ENCODE peak calls at places on chromosomes 6 and 20, in five cellular contexts. O, W, Z, M and Y are unnamed samples.

GRCh38 chr20:517221-517620 is 26.4 kb downstream of the CSNK2A1 start:
- DNase-seq in W (no peak), O (no peak), Z (no peak), M (no peak), Y (no peak)

GRCh38 chr20:20214757-20215275 is 153.1 kb upstream of the INSM1 start:
- DNase-seq in M (no peak), Z (no peak), W (no peak), O (no peak), Y (no peak)

GRCh38 chr20:18404172-18404571 is 62.7 kb downstream of the DZANK1 start:
- DNase-seq in W (no peak), M (no peak), O (peak), Z (peak), Y (no peak)

GRCh38 chr6:163572612-163573011 is 158.1 kb downstream of the QKI start:
- DNase-seq in O (no peak), Z (no peak), M (no peak), W (no peak), Y (no peak)

GRCh38 chr20:14667241-14667640 is 329.8 kb upstream of the FLRT3 start:
- DNase-seq in O (no peak), M (no peak), W (no peak), Z (no peak), Y (no peak)

GRCh38 chr6:14074723-14075503 is 42.7 kb upstream of the CD83 start:
- DNase-seq in Z (peak), W (no peak), M (no peak), O (no peak), Y (peak)

GRCh38 chr6:69914015-69914485 is 47.7 kb downstream of the COL19A1 start:
- DNase-seq in W (no peak), Z (no peak), O (no peak), M (no peak), Y (no peak)

GRCh38 chr6:150567360-150567759 is 32.3 kb upstream of the PLEKHG1 start:
- DNase-seq in Z (no peak), W (no peak), O (no peak), M (no peak), Y (no peak)

GRCh38 chr20:52454660-52455059 is 263.1 kb upstream of the ZFP64 start:
- DNase-seq in W (no peak), O (peak), Z (peak), M (no peak), Y (no peak)

GRCh38 chr20:41664584-41664983 is 46.4 kb upstream of the CHD6 start:
- DNase-seq in W (no peak), M (peak), O (no peak), Z (no peak), Y (no peak)

GRCh38 chr6:75201901-75202672 is 3.8 kb downstream of the COL12A1 start:
- DNase-seq in O (no peak), W (no peak), Z (peak), M (peak), Y (peak)

GRCh38 chr20:44979090-44979621 is 12.8 kb downstream of the STK4 start:
- DNase-seq in W (no peak), O (no peak), Z (peak), M (peak), Y (peak)

GRCh38 chr6:41693281-41693838 is 42.0 kb downstream of the TFEB start:
- DNase-seq in O (no peak), M (no peak), W (no peak), Z (no peak), Y (no peak)

GRCh38 chr6:132391391-132392291 is 9.6 kb downstream of the MOXD1 start:
- DNase-seq in Z (peak), W (no peak), M (no peak), O (peak), Y (no peak)

GRCh38 chr6:14880052-14880451 is 365.8 kb upstream of the JARID2 start:
- DNase-seq in W (no peak), Z (no peak), O (no peak), M (no peak), Y (no peak)

GRCh38 chr20:4997207-4997606 is 4.1 kb downstream of the SLC23A2 start:
- DNase-seq in O (no peak), M (no peak), Z (no peak), W (no peak), Y (no peak)

GRCh38 chr6:34809914-34810882 is 18.3 kb downstream of the BLTP3A start:
- DNase-seq in M (no peak), Z (no peak), W (no peak), O (no peak), Y (no peak)

GRCh38 chr6:23031986-23032385 is 462.6 kb downstream of the HDGFL1 start:
- DNase-seq in M (no peak), O (no peak), Z (no peak), W (no peak), Y (no peak)

GRCh38 chr6:34531580-34532201 is 24.4 kb downstream of the SPDEF start:
- DNase-seq in M (peak), W (peak), Z (peak), O (peak), Y (peak)

GRCh38 chr6:36210886-36211595 is 14.5 kb downstream of the BRPF3 start:
- DNase-seq in W (no peak), Z (no peak), O (no peak), M (no peak), Y (no peak)

DNA sequence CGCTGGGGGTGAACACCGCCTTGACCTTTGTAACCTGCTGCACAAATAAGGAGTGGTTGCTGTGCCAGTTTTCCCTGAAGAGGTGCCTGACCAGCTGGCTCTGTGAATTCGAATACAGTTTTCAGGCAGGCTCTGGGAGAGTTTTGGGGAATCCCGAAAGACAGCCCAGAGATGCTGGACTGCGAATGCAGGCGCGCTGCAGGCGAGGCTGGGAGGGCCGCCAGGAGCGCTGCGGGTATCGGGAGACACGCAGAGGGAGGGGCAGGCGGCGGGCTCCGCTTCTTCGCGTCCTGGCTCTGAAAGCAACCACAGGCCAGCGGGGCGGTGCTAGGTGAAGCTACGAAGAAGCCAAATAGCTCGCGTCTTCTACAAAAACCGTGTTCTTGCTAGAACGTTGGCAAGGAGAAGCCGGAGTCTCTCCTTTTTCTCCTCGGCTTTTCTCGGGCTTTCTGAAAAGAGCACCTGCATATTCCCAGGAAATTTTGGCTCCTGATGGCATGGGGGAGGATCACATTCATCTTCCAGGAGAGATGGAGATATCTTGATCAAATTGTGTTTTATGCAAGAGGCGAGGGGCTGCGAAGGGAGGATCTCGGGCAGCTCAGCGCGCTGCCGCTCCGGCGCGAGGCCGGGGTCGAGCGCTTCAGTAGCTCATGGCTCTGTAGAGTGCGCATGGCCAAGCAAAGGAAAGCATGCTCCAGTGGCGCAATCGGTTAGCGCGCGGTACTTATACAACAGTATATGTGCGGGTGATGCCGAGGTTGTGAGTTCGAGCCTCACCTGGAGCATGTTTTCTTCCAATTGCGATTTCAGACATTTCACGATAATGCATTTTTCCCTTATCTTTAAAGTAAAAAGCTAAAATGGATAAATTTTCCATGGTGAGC is 158.1 kb upstream of the ZNF184 start:
- DNase-seq in Z (peak), W (peak), M (peak), O (no peak), Y (peak)
- TF ChIP-seq CTCF in Z (peak), W (no peak), M (no peak), O (no peak), Y (no peak)

GRCh38 chr20:37693629-37694626 is at the start of gene CTNNBL1:
- DNase-seq in M (peak), O (peak), Z (peak), W (peak), Y (peak)
- TF ChIP-seq CTCF in M (no peak), O (no peak), Z (no peak), W (no peak), Y (no peak)

GRCh38 chr6:152897807-152898399 is 84.9 kb downstream of the FBXO5 start:
- DNase-seq in Z (peak), M (peak), O (peak), W (peak), Y (peak)
- TF ChIP-seq CTCF in Z (peak), M (peak), O (peak), W (peak), Y (peak)

GRCh38 chr20:50858525-50858924 is 63.7 kb downstream of the BCAS4 start:
- DNase-seq in Z (no peak), M (no peak), O (no peak), W (no peak), Y (no peak)
- TF ChIP-seq CTCF in Z (no peak), M (no peak), O (no peak), W (no peak), Y (no peak)

DNA sequence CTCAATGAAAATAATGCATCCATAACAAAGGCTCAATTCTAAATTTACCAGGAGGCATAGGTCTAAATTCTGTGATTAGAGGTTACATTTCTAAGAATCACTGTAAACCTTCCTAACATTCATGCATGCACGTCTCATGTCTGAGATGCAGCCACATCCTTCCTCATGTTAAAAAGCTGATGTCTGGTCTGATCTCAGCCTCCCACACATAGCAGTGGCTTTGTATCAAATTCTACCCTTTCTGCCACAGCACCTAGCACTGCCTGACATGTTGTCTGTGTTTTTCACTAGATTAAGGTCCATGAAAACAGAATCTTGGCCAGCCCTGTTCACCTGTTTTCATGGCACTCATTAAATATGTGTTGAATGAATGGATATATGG is 171.1 kb downstream of the WDR27 start:
- DNase-seq in M (no peak), O (no peak), W (no peak), Z (no peak), Y (no peak)
- TF ChIP-seq CTCF in M (no peak), O (no peak), W (no peak), Z (no peak), Y (no peak)

GRCh38 chr20:62633571-62634329 is 8.6 kb upstream of the SLCO4A1 start:
- DNase-seq in O (no peak), M (no peak), W (no peak), Z (no peak), Y (no peak)
- TF ChIP-seq CTCF in O (no peak), M (no peak), W (no peak), Z (no peak), Y (no peak)